ENCODE peak calls at places on chromosomes 16 and 17, in six cellular contexts. One of them, this sample, is unnamed.

GRCh38 chr17:78111012-78111726 is 17.4 kb downstream of the TMC6 start:
- DNase-seq in brain microvascular endothelial cell: no peak
- DNase-seq in SK-N-SH: no peak
- DNase-seq in tibial artery: peak; percentile 63
- DNase-seq in pancreas: no peak
- DNase-seq in fibroblast of mammary gland: no peak
- DNase-seq in this sample: no peak

GRCh38 chr16:89384282-89384681 is 106.1 kb downstream of the ANKRD11 start:
- DNase-seq in fibroblast of mammary gland: no peak
- DNase-seq in pancreas: no peak
- DNase-seq in tibial artery: no peak
- DNase-seq in brain microvascular endothelial cell: no peak
- DNase-seq in SK-N-SH: no peak
- DNase-seq in this sample: no peak

GRCh38 chr16:72934661-72935403 is 113.1 kb downstream of the ZFHX3 start:
- DNase-seq in fibroblast of mammary gland: peak; percentile 84
- DNase-seq in SK-N-SH: no peak
- DNase-seq in brain microvascular endothelial cell: no peak
- DNase-seq in pancreas: no peak
- DNase-seq in tibial artery: no peak
- DNase-seq in this sample: no peak

GRCh38 chr16:9603316-9603715 is 511.9 kb downstream of the HAPSTR1 start:
- DNase-seq in fibroblast of mammary gland: no peak
- DNase-seq in tibial artery: no peak
- DNase-seq in pancreas: no peak
- DNase-seq in SK-N-SH: no peak
- DNase-seq in brain microvascular endothelial cell: no peak
- DNase-seq in this sample: no peak

GRCh38 chr17:35404360-35404759 is 27.9 kb downstream of the SLFN12 start:
- DNase-seq in pancreas: no peak
- DNase-seq in SK-N-SH: no peak
- DNase-seq in brain microvascular endothelial cell: no peak
- DNase-seq in fibroblast of mammary gland: peak; percentile 14
- DNase-seq in tibial artery: no peak
- DNase-seq in this sample: no peak

GRCh38 chr16:74186589-74186988 is 110.0 kb upstream of the PSMD7 start:
- DNase-seq in SK-N-SH: peak; percentile 33
- DNase-seq in brain microvascular endothelial cell: no peak
- DNase-seq in fibroblast of mammary gland: peak; percentile 83
- DNase-seq in tibial artery: no peak
- DNase-seq in pancreas: no peak
- DNase-seq in this sample: no peak

GRCh38 chr16:29899516-29900101 is at the start of gene SEZ6L2:
- DNase-seq in brain microvascular endothelial cell: peak; percentile 89
- DNase-seq in SK-N-SH: peak; percentile 95
- DNase-seq in fibroblast of mammary gland: peak; percentile 83
- DNase-seq in tibial artery: no peak
- DNase-seq in pancreas: peak; percentile 87
- DNase-seq in this sample: peak; percentile 90

GRCh38 chr17:2101448-2102257 is 46.8 kb downstream of the HIC1 start:
- DNase-seq in pancreas: peak; percentile 73
- DNase-seq in fibroblast of mammary gland: no peak
- DNase-seq in brain microvascular endothelial cell: no peak
- DNase-seq in tibial artery: peak; percentile 67
- DNase-seq in SK-N-SH: no peak
- DNase-seq in this sample: peak; percentile 88

GRCh38 chr16:85137323-85138072 is 25.2 kb upstream of the CIBAR2 start:
- DNase-seq in pancreas: peak; percentile 92
- DNase-seq in SK-N-SH: peak; percentile 96
- DNase-seq in tibial artery: peak; percentile 98
- DNase-seq in brain microvascular endothelial cell: peak; percentile 42
- DNase-seq in fibroblast of mammary gland: peak; percentile 96
- DNase-seq in this sample: no peak

GRCh38 chr17:45768000-45768399 is 16.1 kb upstream of the CRHR1 start:
- DNase-seq in tibial artery: no peak
- DNase-seq in pancreas: no peak
- DNase-seq in brain microvascular endothelial cell: no peak
- DNase-seq in fibroblast of mammary gland: no peak
- DNase-seq in SK-N-SH: no peak
- DNase-seq in this sample: no peak

GRCh38 chr17:49880291-49881053 is 32.6 kb upstream of the TAC4 start:
- DNase-seq in fibroblast of mammary gland: peak; percentile 50
- DNase-seq in pancreas: peak; percentile 81
- DNase-seq in tibial artery: no peak
- DNase-seq in SK-N-SH: peak; percentile 97
- DNase-seq in brain microvascular endothelial cell: peak; percentile 37
- DNase-seq in this sample: no peak

GRCh38 chr17:44247346-44248219 is 20.4 kb downstream of the SLC4A1 start:
- DNase-seq in tibial artery: no peak
- DNase-seq in SK-N-SH: peak; percentile 63
- DNase-seq in pancreas: no peak
- DNase-seq in fibroblast of mammary gland: no peak
- DNase-seq in brain microvascular endothelial cell: no peak
- DNase-seq in this sample: no peak

GRCh38 chr17:17711708-17712141 is 30.5 kb downstream of the RAI1 start:
- DNase-seq in tibial artery: no peak
- DNase-seq in brain microvascular endothelial cell: no peak
- DNase-seq in pancreas: no peak
- DNase-seq in SK-N-SH: peak; percentile 50
- DNase-seq in fibroblast of mammary gland: no peak
- DNase-seq in this sample: no peak

GRCh38 chr17:37493249-37494027 is 3.7 kb downstream of the DUSP14 start:
- DNase-seq in pancreas: no peak
- DNase-seq in tibial artery: no peak
- DNase-seq in SK-N-SH: no peak
- DNase-seq in brain microvascular endothelial cell: peak; percentile 83
- DNase-seq in fibroblast of mammary gland: peak; percentile 94
- DNase-seq in this sample: no peak

GRCh38 chr17:5249615-5250014 is 15.0 kb upstream of the SCIMP start:
- DNase-seq in SK-N-SH: peak; percentile 78
- DNase-seq in pancreas: peak; percentile 70
- DNase-seq in brain microvascular endothelial cell: peak; percentile 76
- DNase-seq in fibroblast of mammary gland: peak; percentile 83
- DNase-seq in tibial artery: no peak
- DNase-seq in this sample: peak; percentile 37

GRCh38 chr17:41390411-41390938 is 6.9 kb downstream of the KRT31 start:
- DNase-seq in brain microvascular endothelial cell: no peak
- DNase-seq in fibroblast of mammary gland: no peak
- DNase-seq in tibial artery: no peak
- DNase-seq in SK-N-SH: no peak
- DNase-seq in pancreas: no peak
- DNase-seq in this sample: no peak

DNA sequence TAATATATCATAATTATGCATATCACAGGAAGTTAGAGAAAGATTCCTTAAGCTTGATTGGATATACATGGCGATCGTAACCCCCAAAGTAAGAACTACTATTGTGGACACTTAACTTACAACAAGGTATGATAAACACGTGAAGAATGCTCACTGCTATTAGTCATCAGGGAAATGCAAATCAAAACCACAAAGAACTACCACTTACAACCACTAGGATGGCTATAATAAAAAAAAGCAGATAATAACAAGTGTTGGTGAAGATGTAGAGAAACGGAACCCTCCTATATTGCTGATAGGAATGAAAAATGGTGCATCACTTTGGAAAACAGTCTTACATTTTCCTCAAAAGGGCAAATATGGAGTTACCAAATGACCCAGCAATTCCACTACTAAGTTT is 265.9 kb downstream of the SLC39A11 start:
- DNase-seq in pancreas: no peak
- DNase-seq in SK-N-SH: no peak
- DNase-seq in tibial artery: no peak
- DNase-seq in brain microvascular endothelial cell: peak; percentile 18
- DNase-seq in fibroblast of mammary gland: peak; percentile 56
- DNase-seq in this sample: no peak
- TF ChIP-seq CTCF in pancreas: no peak
- TF ChIP-seq CTCF in SK-N-SH: peak; percentile 25
- TF ChIP-seq CTCF in tibial artery: no peak
- TF ChIP-seq CTCF in brain microvascular endothelial cell: peak; percentile 8
- TF ChIP-seq CTCF in fibroblast of mammary gland: peak; percentile 7
- TF ChIP-seq CTCF in this sample: no peak

GRCh38 chr17:8100149-8100548 is 12.6 kb upstream of the ALOX12B start:
- DNase-seq in tibial artery: no peak
- DNase-seq in pancreas: no peak
- DNase-seq in brain microvascular endothelial cell: no peak
- DNase-seq in fibroblast of mammary gland: no peak
- DNase-seq in SK-N-SH: no peak
- DNase-seq in this sample: no peak
- H3K4me3 ChIP-seq in tibial artery: no peak overlapping the region
- H3K4me3 ChIP-seq in pancreas: no peak overlapping the region
- H3K4me3 ChIP-seq in brain microvascular endothelial cell: no peak overlapping the region
- H3K4me3 ChIP-seq in fibroblast of mammary gland: no peak overlapping the region
- H3K4me3 ChIP-seq in SK-N-SH: no peak overlapping the region
- H3K4me3 ChIP-seq in this sample: no peak overlapping the region

DNA sequence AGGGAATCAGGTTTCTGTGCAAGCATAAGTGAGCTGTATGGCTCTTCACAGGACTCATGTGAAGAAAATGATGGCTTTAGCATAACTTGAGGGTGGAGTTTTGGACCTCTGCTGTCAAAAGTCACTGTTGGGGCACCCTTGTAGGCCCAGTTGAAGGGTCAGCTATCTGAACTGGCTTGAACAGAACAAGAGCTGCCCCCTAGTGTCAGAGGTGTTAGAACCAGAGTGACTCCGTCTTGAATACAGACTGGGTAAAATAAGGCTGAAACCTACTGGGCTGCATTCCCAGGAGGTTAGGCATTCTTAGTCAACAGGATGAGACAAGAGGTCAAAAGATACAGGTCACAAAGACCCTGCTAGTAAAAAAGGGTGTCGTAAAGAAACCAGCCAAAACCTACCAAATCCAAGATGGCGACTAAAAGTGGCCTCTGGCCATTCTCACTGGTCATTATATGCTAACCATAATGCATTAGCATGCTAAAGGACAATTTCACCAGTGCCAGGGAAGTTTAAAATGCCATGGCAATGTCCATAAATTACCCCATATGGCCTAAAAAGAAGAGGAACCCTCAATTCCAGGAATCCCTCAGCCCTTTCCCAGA is 484.0 kb upstream of the ERCC4 start:
- DNase-seq in fibroblast of mammary gland: peak; percentile 5
- DNase-seq in pancreas: no peak
- DNase-seq in SK-N-SH: no peak
- DNase-seq in brain microvascular endothelial cell: no peak
- DNase-seq in tibial artery: no peak
- DNase-seq in this sample: no peak
- TF ChIP-seq CTCF in fibroblast of mammary gland: no peak
- TF ChIP-seq CTCF in pancreas: no peak
- TF ChIP-seq CTCF in SK-N-SH: no peak
- TF ChIP-seq CTCF in brain microvascular endothelial cell: no peak
- TF ChIP-seq CTCF in tibial artery: no peak
- TF ChIP-seq CTCF in this sample: peak; percentile 32

GRCh38 chr17:7579001-7579838 is at the start of gene CD68:
- DNase-seq in tibial artery: peak; percentile 89
- DNase-seq in fibroblast of mammary gland: peak; percentile 98
- DNase-seq in brain microvascular endothelial cell: peak; percentile 79
- DNase-seq in pancreas: peak; percentile 73
- DNase-seq in SK-N-SH: peak; percentile 58
- DNase-seq in this sample: peak; percentile 90
- H3K4me3 ChIP-seq in tibial artery: peak within 1 kb of the TSS; percentile 25
- H3K4me3 ChIP-seq in fibroblast of mammary gland: peak within 1 kb of the TSS; percentile 25
- H3K4me3 ChIP-seq in brain microvascular endothelial cell: no peak within 1 kb of the TSS
- H3K4me3 ChIP-seq in pancreas: peak within 1 kb of the TSS; percentile 15
- H3K4me3 ChIP-seq in SK-N-SH: no peak within 1 kb of the TSS
- H3K4me3 ChIP-seq in this sample: no peak within 1 kb of the TSS

This sample was measured in retinal pigment epithelial cell.